ENCODE peak calls at places on chromosomes 12 and 14, in nine cellular contexts. One of them, this sample, is unnamed.
A peak's percentile ranks its signal among the peaks of the same experiment; 100 is the strongest.

GRCh38 chr12:67826946-67827719 is 162.1 kb upstream of the IFNG-AS1 start:
- DNase-seq in Kasumi-1: no peak
- DNase-seq in occipital lobe: no peak
- DNase-seq in HS-27A: no peak
- DNase-seq in foreskin fibroblast: no peak
- DNase-seq in cerebellum: no peak
- DNase-seq in activated T-helper 1 cell treated with Interleukin-2 at 50 U/mL for 16 hours: no peak
- DNase-seq in stimulated activated CD4-positive, alpha-beta T cell treated with anti-CD3 and anti-CD28 coated beads, Interleukin-4, amount 100 ng/mL, for 4 hours: no peak
- DNase-seq in NCI-H345: no peak
- DNase-seq in this sample: no peak

GRCh38 chr14:26276757-26277156 is 321.1 kb downstream of the NOVA1 start:
- DNase-seq in Kasumi-1: peak; percentile 2
- DNase-seq in occipital lobe: no peak
- DNase-seq in HS-27A: no peak
- DNase-seq in foreskin fibroblast: no peak
- DNase-seq in cerebellum: no peak
- DNase-seq in activated T-helper 1 cell treated with Interleukin-2 at 50 U/mL for 16 hours: no peak
- DNase-seq in stimulated activated CD4-positive, alpha-beta T cell treated with anti-CD3 and anti-CD28 coated beads, Interleukin-4, amount 100 ng/mL, for 4 hours: no peak
- DNase-seq in NCI-H345: peak; percentile 35
- DNase-seq in this sample: peak; percentile 35

GRCh38 chr14:29724991-29725390 is 202.7 kb downstream of the PRKD1 start:
- DNase-seq in Kasumi-1: no peak
- DNase-seq in occipital lobe: no peak
- DNase-seq in HS-27A: no peak
- DNase-seq in foreskin fibroblast: peak; percentile 41
- DNase-seq in cerebellum: no peak
- DNase-seq in activated T-helper 1 cell treated with Interleukin-2 at 50 U/mL for 16 hours: no peak
- DNase-seq in stimulated activated CD4-positive, alpha-beta T cell treated with anti-CD3 and anti-CD28 coated beads, Interleukin-4, amount 100 ng/mL, for 4 hours: no peak
- DNase-seq in NCI-H345: no peak
- DNase-seq in this sample: no peak

GRCh38 chr12:130013771-130014484 is 110.1 kb upstream of the TMEM132D start:
- DNase-seq in Kasumi-1: peak; percentile 22
- DNase-seq in occipital lobe: peak; percentile 57
- DNase-seq in HS-27A: no peak
- DNase-seq in foreskin fibroblast: no peak
- DNase-seq in cerebellum: peak; percentile 58
- DNase-seq in activated T-helper 1 cell treated with Interleukin-2 at 50 U/mL for 16 hours: no peak
- DNase-seq in stimulated activated CD4-positive, alpha-beta T cell treated with anti-CD3 and anti-CD28 coated beads, Interleukin-4, amount 100 ng/mL, for 4 hours: peak; percentile 24
- DNase-seq in NCI-H345: peak; percentile 84
- DNase-seq in this sample: peak; percentile 1

GRCh38 chr12:89059061-89059460 is 293.2 kb downstream of the DUSP6 start:
- DNase-seq in Kasumi-1: no peak
- DNase-seq in occipital lobe: no peak
- DNase-seq in HS-27A: no peak
- DNase-seq in foreskin fibroblast: no peak
- DNase-seq in cerebellum: no peak
- DNase-seq in activated T-helper 1 cell treated with Interleukin-2 at 50 U/mL for 16 hours: no peak
- DNase-seq in stimulated activated CD4-positive, alpha-beta T cell treated with anti-CD3 and anti-CD28 coated beads, Interleukin-4, amount 100 ng/mL, for 4 hours: no peak
- DNase-seq in NCI-H345: no peak
- DNase-seq in this sample: no peak

GRCh38 chr12:48965447-48965846 is 6.1 kb downstream of the WNT10B start:
- DNase-seq in Kasumi-1: no peak
- DNase-seq in occipital lobe: no peak
- DNase-seq in HS-27A: no peak
- DNase-seq in foreskin fibroblast: no peak
- DNase-seq in cerebellum: no peak
- DNase-seq in activated T-helper 1 cell treated with Interleukin-2 at 50 U/mL for 16 hours: no peak
- DNase-seq in stimulated activated CD4-positive, alpha-beta T cell treated with anti-CD3 and anti-CD28 coated beads, Interleukin-4, amount 100 ng/mL, for 4 hours: no peak
- DNase-seq in NCI-H345: no peak
- DNase-seq in this sample: no peak

GRCh38 chr12:95731519-95731958 is 59.0 kb downstream of the NTN4 start:
- DNase-seq in Kasumi-1: no peak
- DNase-seq in occipital lobe: no peak
- DNase-seq in HS-27A: no peak
- DNase-seq in foreskin fibroblast: no peak
- DNase-seq in cerebellum: no peak
- DNase-seq in activated T-helper 1 cell treated with Interleukin-2 at 50 U/mL for 16 hours: no peak
- DNase-seq in stimulated activated CD4-positive, alpha-beta T cell treated with anti-CD3 and anti-CD28 coated beads, Interleukin-4, amount 100 ng/mL, for 4 hours: no peak
- DNase-seq in NCI-H345: peak; percentile 88
- DNase-seq in this sample: no peak

GRCh38 chr12:8078400-8078799 is 3.7 kb upstream of the NECAP1 start:
- DNase-seq in Kasumi-1: peak; percentile 49
- DNase-seq in occipital lobe: no peak
- DNase-seq in HS-27A: peak; percentile 27
- DNase-seq in foreskin fibroblast: peak; percentile 73
- DNase-seq in cerebellum: no peak
- DNase-seq in activated T-helper 1 cell treated with Interleukin-2 at 50 U/mL for 16 hours: peak; percentile 41
- DNase-seq in stimulated activated CD4-positive, alpha-beta T cell treated with anti-CD3 and anti-CD28 coated beads, Interleukin-4, amount 100 ng/mL, for 4 hours: peak; percentile 37
- DNase-seq in NCI-H345: peak; percentile 27
- DNase-seq in this sample: peak; percentile 22

GRCh38 chr12:7079826-7080125 is 12.5 kb downstream of the C1R start:
- DNase-seq in Kasumi-1: no peak
- DNase-seq in occipital lobe: no peak
- DNase-seq in HS-27A: no peak
- DNase-seq in foreskin fibroblast: peak; percentile 45
- DNase-seq in cerebellum: no peak
- DNase-seq in activated T-helper 1 cell treated with Interleukin-2 at 50 U/mL for 16 hours: no peak
- DNase-seq in stimulated activated CD4-positive, alpha-beta T cell treated with anti-CD3 and anti-CD28 coated beads, Interleukin-4, amount 100 ng/mL, for 4 hours: no peak
- DNase-seq in NCI-H345: no peak
- DNase-seq in this sample: no peak

GRCh38 chr12:92297405-92297804 is 151.8 kb upstream of the BTG1 start:
- DNase-seq in Kasumi-1: no peak
- DNase-seq in occipital lobe: no peak
- DNase-seq in HS-27A: no peak
- DNase-seq in foreskin fibroblast: no peak
- DNase-seq in cerebellum: no peak
- DNase-seq in activated T-helper 1 cell treated with Interleukin-2 at 50 U/mL for 16 hours: no peak
- DNase-seq in stimulated activated CD4-positive, alpha-beta T cell treated with anti-CD3 and anti-CD28 coated beads, Interleukin-4, amount 100 ng/mL, for 4 hours: no peak
- DNase-seq in NCI-H345: no peak
- DNase-seq in this sample: no peak

GRCh38 chr12:110001596-110001995 is 2.4 kb downstream of the ANKRD13A start:
- DNase-seq in Kasumi-1: no peak
- DNase-seq in occipital lobe: no peak
- DNase-seq in HS-27A: no peak
- DNase-seq in foreskin fibroblast: peak; percentile 70
- DNase-seq in cerebellum: no peak
- DNase-seq in activated T-helper 1 cell treated with Interleukin-2 at 50 U/mL for 16 hours: no peak
- DNase-seq in stimulated activated CD4-positive, alpha-beta T cell treated with anti-CD3 and anti-CD28 coated beads, Interleukin-4, amount 100 ng/mL, for 4 hours: no peak
- DNase-seq in NCI-H345: no peak
- DNase-seq in this sample: no peak

GRCh38 chr12:112121780-112122565 is 3.4 kb upstream of the TRAFD1 start:
- DNase-seq in Kasumi-1: no peak
- DNase-seq in occipital lobe: peak; percentile 55
- DNase-seq in HS-27A: peak; percentile 33
- DNase-seq in foreskin fibroblast: peak; percentile 82
- DNase-seq in cerebellum: peak; percentile 52
- DNase-seq in activated T-helper 1 cell treated with Interleukin-2 at 50 U/mL for 16 hours: no peak
- DNase-seq in stimulated activated CD4-positive, alpha-beta T cell treated with anti-CD3 and anti-CD28 coated beads, Interleukin-4, amount 100 ng/mL, for 4 hours: no peak
- DNase-seq in NCI-H345: no peak
- DNase-seq in this sample: no peak

GRCh38 chr14:64324461-64325255 is 30.5 kb upstream of the ESR2 start:
- DNase-seq in Kasumi-1: no peak
- DNase-seq in occipital lobe: no peak
- DNase-seq in HS-27A: peak; percentile 24
- DNase-seq in foreskin fibroblast: peak; percentile 29
- DNase-seq in cerebellum: no peak
- DNase-seq in activated T-helper 1 cell treated with Interleukin-2 at 50 U/mL for 16 hours: no peak
- DNase-seq in stimulated activated CD4-positive, alpha-beta T cell treated with anti-CD3 and anti-CD28 coated beads, Interleukin-4, amount 100 ng/mL, for 4 hours: no peak
- DNase-seq in NCI-H345: no peak
- DNase-seq in this sample: no peak

GRCh38 chr12:47273191-47273626 is 193.4 kb upstream of the AMIGO2 start:
- DNase-seq in Kasumi-1: no peak
- DNase-seq in occipital lobe: no peak
- DNase-seq in HS-27A: no peak
- DNase-seq in foreskin fibroblast: no peak
- DNase-seq in cerebellum: no peak
- DNase-seq in activated T-helper 1 cell treated with Interleukin-2 at 50 U/mL for 16 hours: no peak
- DNase-seq in stimulated activated CD4-positive, alpha-beta T cell treated with anti-CD3 and anti-CD28 coated beads, Interleukin-4, amount 100 ng/mL, for 4 hours: no peak
- DNase-seq in NCI-H345: no peak
- DNase-seq in this sample: no peak

GRCh38 chr12:120540445-120540844 is 6.3 kb downstream of the RNF10 start:
- DNase-seq in Kasumi-1: no peak
- DNase-seq in occipital lobe: no peak
- DNase-seq in HS-27A: no peak
- DNase-seq in foreskin fibroblast: no peak
- DNase-seq in cerebellum: no peak
- DNase-seq in activated T-helper 1 cell treated with Interleukin-2 at 50 U/mL for 16 hours: no peak
- DNase-seq in stimulated activated CD4-positive, alpha-beta T cell treated with anti-CD3 and anti-CD28 coated beads, Interleukin-4, amount 100 ng/mL, for 4 hours: no peak
- DNase-seq in NCI-H345: no peak
- DNase-seq in this sample: no peak

GRCh38 chr14:73526036-73526984 is 10.6 kb upstream of the ACOT1 start:
- DNase-seq in Kasumi-1: no peak
- DNase-seq in occipital lobe: no peak
- DNase-seq in HS-27A: no peak
- DNase-seq in foreskin fibroblast: peak; percentile 21
- DNase-seq in cerebellum: no peak
- DNase-seq in activated T-helper 1 cell treated with Interleukin-2 at 50 U/mL for 16 hours: no peak
- DNase-seq in stimulated activated CD4-positive, alpha-beta T cell treated with anti-CD3 and anti-CD28 coated beads, Interleukin-4, amount 100 ng/mL, for 4 hours: no peak
- DNase-seq in NCI-H345: no peak
- DNase-seq in this sample: no peak

GRCh38 chr12:78210494-78210860 is 379.8 kb downstream of the NAV3 start:
- DNase-seq in Kasumi-1: no peak
- DNase-seq in occipital lobe: no peak
- DNase-seq in HS-27A: no peak
- DNase-seq in foreskin fibroblast: no peak
- DNase-seq in cerebellum: no peak
- DNase-seq in activated T-helper 1 cell treated with Interleukin-2 at 50 U/mL for 16 hours: no peak
- DNase-seq in stimulated activated CD4-positive, alpha-beta T cell treated with anti-CD3 and anti-CD28 coated beads, Interleukin-4, amount 100 ng/mL, for 4 hours: no peak
- DNase-seq in NCI-H345: no peak
- DNase-seq in this sample: no peak